ENCODE peak calls at places on chromosomes 3 and 15, in six cellular contexts. C, U, W, I, G and M are unnamed samples. For H3K27me3, the result is how much of the 10 kb centered on the place peaks cover.

GRCh38 chr3:4841783-4842440 is 137.3 kb upstream of the BHLHE40 start:
- DNase-seq in U (no peak), W (no peak), G (no peak), I (no peak), C (no peak), M (no peak)

GRCh38 chr15:43225201-43225949 is 4.6 kb upstream of the EPB42 start:
- DNase-seq in G (peak), C (peak), I (no peak), U (no peak), W (no peak), M (no peak)

GRCh38 chr3:198080521-198081384 is 120.7 kb downstream of the LMLN start:
- DNase-seq in C (peak), W (no peak), I (peak), G (peak), U (peak), M (peak)

GRCh38 chr3:107775958-107776357 is 253.2 kb downstream of the BBX start:
- DNase-seq in U (no peak), G (no peak), W (no peak), C (no peak), I (no peak), M (no peak)

GRCh38 chr3:45976191-45977091 is 19.2 kb downstream of the FYCO1 start:
- DNase-seq in G (no peak), C (no peak), I (no peak), U (no peak), W (no peak), M (no peak)

GRCh38 chr3:178551916-178552321 is 15.7 kb downstream of the KCNMB2 start:
- DNase-seq in W (no peak), C (no peak), I (no peak), G (no peak), U (no peak), M (no peak)

GRCh38 chr15:41695750-41696436 is 35.7 kb downstream of the MGA start:
- DNase-seq in W (no peak), G (peak), C (peak), U (no peak), I (no peak), M (no peak)

GRCh38 chr15:48373855-48374421 is 42.7 kb downstream of the DUT start:
- DNase-seq in I (no peak), G (no peak), U (no peak), C (no peak), W (no peak), M (no peak)

GRCh38 chr15:31147943-31148621 is 46.6 kb upstream of the TRPM1 start:
- DNase-seq in U (no peak), C (no peak), W (no peak), G (no peak), I (no peak), M (peak)

GRCh38 chr3:53195066-53195450 is 34.0 kb downstream of the PRKCD start:
- DNase-seq in W (no peak), I (no peak), C (no peak), U (no peak), G (no peak), M (no peak)

DNA sequence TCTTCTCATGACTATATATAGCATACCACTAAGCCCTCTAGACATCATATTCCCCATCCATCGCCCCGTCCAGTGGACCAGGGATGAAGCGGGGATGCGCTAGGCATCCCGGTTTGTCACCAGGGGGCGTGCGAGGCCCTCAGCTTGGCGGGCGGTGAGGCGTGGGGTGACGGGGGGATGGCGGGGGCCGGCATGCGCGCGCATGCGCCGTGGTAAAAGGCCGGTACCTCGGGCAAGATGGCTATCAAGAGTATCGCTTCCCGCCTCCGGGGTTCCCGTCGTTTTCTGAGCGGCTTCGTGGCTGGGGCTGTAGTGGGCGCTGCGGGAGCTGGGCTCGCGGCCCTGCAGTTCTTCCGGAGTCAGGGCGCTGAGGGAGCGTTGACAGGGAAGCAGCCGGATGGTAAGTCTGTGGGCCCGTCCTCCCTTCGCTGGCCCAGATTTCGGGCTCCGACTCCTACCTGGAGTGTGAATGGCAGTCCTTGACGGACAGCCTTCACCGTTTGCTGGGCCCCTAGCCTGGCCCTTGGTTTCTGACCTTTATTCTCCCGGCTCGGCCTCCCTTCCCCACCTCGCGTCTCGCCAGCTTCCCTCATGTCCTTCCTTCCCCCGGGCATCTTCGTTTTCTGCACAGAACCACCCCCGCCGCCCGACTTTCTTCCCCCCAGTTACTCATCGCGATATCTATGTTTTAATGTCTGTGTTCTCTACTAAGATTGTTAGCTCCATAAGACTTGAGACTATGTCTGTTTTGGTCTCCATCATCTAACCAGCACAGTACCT is at the start of gene EXOG:
- DNase-seq in C (peak), U (peak), G (peak), W (peak), I (peak), M (peak)
- TF ChIP-seq POLR2A in C (no peak), U (no peak), G (peak), W (no peak), I (peak), M (no peak)

DNA sequence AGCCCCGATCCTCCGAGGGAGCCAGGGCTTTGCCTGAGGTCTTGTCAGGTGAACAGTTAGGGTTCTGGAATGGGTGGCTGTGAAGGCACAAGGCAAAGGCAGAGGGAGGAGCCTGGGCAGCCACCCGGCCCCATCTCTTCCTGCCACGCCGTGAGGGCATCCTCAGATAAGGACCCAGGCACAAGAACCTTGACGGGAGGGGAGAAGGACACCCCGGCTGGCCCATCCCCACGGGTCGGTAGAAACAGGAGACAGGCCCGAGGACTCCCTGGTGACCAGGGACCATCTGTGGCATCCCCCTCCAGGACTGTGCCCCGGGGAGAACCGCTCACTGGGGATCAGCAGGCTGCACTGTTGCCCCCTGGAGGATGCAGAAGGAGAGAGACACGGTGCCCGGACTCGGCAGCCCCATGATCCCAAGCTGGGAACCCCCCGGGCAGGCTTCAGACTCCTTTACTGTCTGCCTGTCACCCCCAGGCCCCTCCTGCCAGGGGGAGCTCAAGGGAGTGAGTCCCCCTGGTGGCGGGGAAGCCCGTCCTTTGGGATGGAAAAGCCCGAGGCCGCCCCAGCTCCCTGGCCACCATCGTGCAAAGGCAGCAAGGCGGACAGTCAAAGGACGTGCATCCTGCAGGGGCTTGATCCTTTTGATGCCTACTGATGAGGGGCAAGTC is 12.3 kb upstream of the PCSK6 start:
- DNase-seq in I (peak), W (no peak), U (no peak), G (no peak), C (peak), M (peak)
- H3K27ac ChIP-seq in I (no peak), W (no peak), U (no peak), G (no peak), C (no peak), M (peak)

GRCh38 chr15:66214236-66214635 is 39.3 kb downstream of the MEGF11 start:
- DNase-seq in G (no peak), U (no peak), I (no peak), W (no peak), C (no peak), M (peak)

GRCh38 chr15:66210684-66211083 is 42.9 kb downstream of the MEGF11 start:
- DNase-seq in G (no peak), C (no peak), U (no peak), W (no peak), I (no peak), M (peak)

GRCh38 chr15:66212471-66212870 is 41.1 kb downstream of the MEGF11 start:
- DNase-seq in G (peak), W (no peak), C (no peak), U (peak), I (no peak), M (peak)

GRCh38 chr15:66215811-66216210 is 37.7 kb downstream of the MEGF11 start:
- DNase-seq in C (no peak), W (no peak), G (no peak), U (no peak), I (no peak), M (no peak)

DNA sequence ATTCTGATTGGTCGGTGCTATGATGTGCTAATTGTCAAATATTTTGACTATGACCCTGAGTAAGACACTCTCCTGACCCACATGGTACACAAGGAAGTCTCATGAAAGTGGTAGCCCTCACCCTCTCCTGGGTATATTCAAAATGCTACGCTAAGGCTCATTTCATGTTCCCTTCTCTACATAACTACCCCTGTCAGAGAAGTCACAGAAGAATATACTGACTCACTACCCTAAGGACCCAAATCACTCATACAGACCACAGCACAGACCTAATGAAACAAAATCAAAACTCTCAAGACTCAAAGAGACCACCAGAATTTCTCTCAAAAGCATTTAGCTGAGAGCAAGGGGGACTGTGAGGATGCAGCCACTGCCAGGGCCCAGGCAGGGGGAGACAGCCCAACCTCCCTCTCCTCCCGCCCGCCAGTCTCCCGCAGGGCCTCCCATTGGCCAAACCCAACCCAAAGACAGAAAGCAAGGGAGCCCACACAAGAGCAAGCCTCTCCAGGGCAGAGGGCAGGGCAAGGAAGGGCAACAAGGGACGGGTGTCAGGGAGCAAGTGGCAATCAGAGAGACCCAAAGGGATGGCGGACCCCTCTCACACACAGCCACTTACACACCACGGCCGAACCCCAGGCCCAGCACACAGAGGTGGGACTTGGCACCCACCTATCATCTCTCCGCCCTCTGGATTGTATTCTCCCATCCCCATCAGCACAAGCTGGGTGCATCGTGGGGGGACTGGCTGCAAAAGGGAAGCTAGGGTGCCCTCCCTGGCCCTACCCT is 41.7 kb downstream of the MEGF11 start:
- DNase-seq in I (no peak), W (no peak), U (peak), C (no peak), G (no peak), M (peak)
- H3K27me3 ChIP-seq in I (under half), W (under half), U (under half), C (under half), G (under half), M (under half)

DNA sequence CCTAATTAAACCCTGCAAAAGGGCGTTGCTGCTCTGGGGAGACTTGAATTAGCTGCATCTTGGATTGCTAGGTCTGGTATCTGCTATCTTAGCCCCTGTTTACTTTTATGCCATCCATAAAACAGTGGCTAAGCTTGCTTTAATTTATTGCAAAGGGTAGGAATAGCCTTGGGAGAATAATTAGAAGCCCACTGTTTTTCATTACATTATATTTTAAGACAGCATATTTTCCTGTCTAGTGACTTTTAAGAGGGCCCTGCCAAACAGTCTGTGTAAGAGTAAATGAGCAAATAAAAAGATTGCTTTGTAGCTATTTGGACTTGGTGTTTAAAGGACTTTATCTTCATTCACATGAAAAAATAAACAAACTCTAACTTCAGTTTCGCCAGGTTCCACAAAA is 17.4 kb upstream of the SUSD5 start:
- DNase-seq in C (no peak), W (no peak), G (no peak), U (no peak), I (no peak), M (no peak)
- TF ChIP-seq POLR2A in C (no peak), W (no peak), G (no peak), U (no peak), I (no peak), M (no peak)

DNA sequence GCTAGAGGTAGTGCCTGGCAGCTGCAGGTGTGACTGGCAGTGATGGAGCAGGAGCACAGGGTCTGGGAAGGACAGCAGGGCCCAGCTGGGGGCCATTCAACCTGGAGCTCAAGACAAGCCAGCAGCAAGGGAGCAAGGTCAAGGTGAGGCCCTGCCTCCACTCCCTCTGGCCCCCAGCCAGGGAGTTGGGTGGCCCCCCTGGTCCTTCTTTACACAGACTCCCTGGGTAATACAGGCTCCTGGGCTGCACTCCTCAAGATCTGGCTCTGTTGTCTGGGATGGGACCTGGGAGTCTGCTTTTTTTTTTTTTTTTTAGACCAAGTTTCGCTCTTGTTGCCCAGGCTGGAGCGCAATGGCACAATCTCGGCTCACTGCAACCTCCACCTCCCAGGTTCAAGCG is 14.5 kb downstream of the GNAI2 start:
- DNase-seq in I (no peak), C (no peak), U (no peak), G (no peak), W (no peak), M (no peak)
- H3K27ac ChIP-seq in I (no peak), C (no peak), U (peak), G (no peak), W (peak), M (peak)

GRCh38 chr15:101347454-101347853 is 52.4 kb upstream of the SNRPA1 start:
- DNase-seq in U (no peak), G (no peak), I (no peak), W (no peak), C (no peak), M (no peak)
- H3K27me3 ChIP-seq in U (under half), G (under half), I (under half), W (under half), C (under half), M (under half)

DNA sequence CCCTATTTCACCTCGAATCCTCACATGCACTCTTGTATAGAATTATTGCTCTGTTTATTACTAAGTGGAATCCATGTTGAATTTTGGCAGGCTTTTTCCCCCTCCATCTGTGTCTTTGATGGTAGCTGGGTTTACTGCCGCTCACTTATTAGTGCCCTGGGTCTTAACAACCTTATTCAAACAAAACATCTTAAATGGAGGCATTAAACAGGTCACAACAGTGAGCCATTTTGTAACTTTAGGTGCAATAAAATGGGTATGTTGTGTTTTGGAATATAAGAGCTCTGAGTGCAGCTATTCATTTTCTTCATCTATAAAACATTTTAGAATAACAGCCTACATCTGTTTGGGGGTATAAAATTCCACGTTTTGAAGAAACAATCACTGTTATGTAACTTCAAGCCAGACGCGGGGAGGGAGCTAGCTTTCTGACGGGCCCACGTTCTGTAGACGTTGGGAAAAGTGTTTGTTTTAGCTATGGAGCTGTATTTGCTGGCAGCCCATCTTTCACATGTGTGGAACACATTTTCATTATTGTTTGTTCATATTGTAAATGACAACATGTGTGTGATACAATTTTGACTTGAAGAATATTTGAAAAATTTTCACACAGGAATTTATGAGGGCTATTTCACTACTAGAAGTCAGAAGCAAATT is 122.0 kb downstream of the SLC25A26 start:
- DNase-seq in C (no peak), U (no peak), I (no peak), W (no peak), G (no peak), M (no peak)
- TF ChIP-seq POLR2A in C (no peak), U (no peak), I (no peak), W (no peak), G (no peak), M (no peak)

DNA sequence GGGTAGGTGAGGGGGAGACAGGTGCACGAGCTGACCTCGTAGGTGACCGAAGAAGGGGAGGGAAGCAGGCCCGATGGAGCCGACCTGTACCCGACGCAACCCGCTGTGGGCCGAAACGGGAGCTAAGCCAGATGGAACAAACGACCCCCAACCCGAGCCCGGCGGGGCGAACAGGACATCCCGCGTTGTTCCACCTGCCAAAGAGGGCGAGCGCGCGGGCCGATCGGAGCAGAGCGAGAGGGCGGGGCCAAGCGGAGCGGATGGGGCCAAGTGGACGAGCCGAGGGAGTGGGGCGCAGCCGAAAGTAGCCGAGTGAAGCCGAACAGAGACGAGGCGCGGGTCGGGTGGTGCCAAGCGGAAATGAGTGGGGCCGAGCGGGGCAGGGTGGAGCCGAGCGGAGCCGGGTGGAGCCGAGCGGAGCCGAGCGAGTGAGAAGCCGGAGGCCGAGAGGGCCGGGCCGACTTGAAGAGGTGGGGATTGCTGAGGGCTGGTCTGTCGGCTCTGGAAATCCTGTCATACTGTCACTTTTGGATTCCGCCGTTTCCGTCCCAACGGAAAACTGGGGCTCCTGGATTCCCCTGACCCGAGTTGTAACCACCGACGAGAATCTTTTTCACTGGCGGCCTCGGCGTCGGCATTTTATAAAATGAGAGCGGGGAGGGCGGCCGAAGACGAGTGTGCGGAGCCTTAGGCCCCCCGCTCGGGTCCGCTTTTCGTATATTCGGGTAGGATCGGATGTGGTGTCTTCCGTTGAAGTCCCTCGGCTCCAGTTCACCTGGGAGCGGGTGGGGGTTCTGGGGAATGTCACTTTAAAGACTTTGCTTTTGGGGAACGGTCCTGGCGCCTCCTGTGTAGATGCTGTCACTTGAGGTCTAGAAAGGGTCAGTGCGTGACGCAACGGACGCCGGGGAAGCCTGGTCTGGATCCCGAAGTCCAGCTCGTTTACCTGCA is 15.6 kb upstream of the WNT7A start:
- DNase-seq in G (peak), U (peak), W (peak), C (peak), I (peak), M (peak)
- H3K27ac ChIP-seq in G (peak), U (peak), W (peak), C (peak), I (no peak), M (peak)

GRCh38 chr3:13823186-13823585 is 56.7 kb downstream of the WNT7A start:
- DNase-seq in C (no peak), U (no peak), I (no peak), W (no peak), G (no peak), M (peak)
- H3K27me3 ChIP-seq in C (under half), U (under half), I (under half), W (under half), G (under half), M (under half)

GRCh38 chr3:152197937-152198336 is 70.8 kb upstream of the MBNL1 start:
- DNase-seq in C (no peak), W (no peak), I (no peak), G (no peak), U (no peak), M (no peak)
- TF ChIP-seq POLR2A in C (no peak), W (no peak), I (no peak), G (no peak), U (no peak), M (no peak)